ENCODE peak calls at places on chromosomes 1 and 21, in six cellular contexts. P is GM12891, F is esophagus squamous epithelium, A is spleen, H is Peyer's patch, V is tibial nerve. N is an unnamed sample.

GRCh38 chr1:183543619-183544204 is 46.5 kb downstream of the NCF2 start:
- DNase-seq in P (no peak), F (no peak), A (no peak), H (peak; percentile 50), V (no peak), N (no peak)

GRCh38 chr21:14482165-14482564 is 64.0 kb downstream of the SAMSN1 start:
- DNase-seq in P (no peak), F (no peak), A (no peak), H (peak; percentile 55), V (no peak), N (no peak)

GRCh38 chr21:25036775-25037174 is 570.5 kb downstream of the MRPL39 start:
- DNase-seq in P (no peak), F (no peak), A (no peak), H (no peak), V (no peak), N (no peak)

GRCh38 chr1:160284220-160284781 is 632 bp downstream of the PEX19 start:
- DNase-seq in P (peak; percentile 23), F (no peak), A (no peak), H (peak; percentile 56), V (no peak), N (no peak)

GRCh38 chr1:35852241-35852640 is 30.8 kb upstream of the AGO1 start:
- DNase-seq in P (no peak), F (no peak), A (no peak), H (no peak), V (no peak), N (no peak)

GRCh38 chr1:118008011-118008410 is 78.5 kb downstream of the WDR3 start:
- DNase-seq in P (no peak), F (no peak), A (no peak), H (no peak), V (no peak), N (no peak)

GRCh38 chr1:217311766-217312165 is 319.1 kb downstream of the GPATCH2 start:
- DNase-seq in P (no peak), F (no peak), A (no peak), H (no peak), V (no peak), N (no peak)

GRCh38 chr1:4127595-4128140 is 227.6 kb upstream of the C1orf174 start:
- DNase-seq in P (no peak), F (no peak), A (peak; percentile 30), H (no peak), V (no peak), N (no peak)

GRCh38 chr1:191693797-191694196 is 464.5 kb upstream of the RGS18 start:
- DNase-seq in P (no peak), F (no peak), A (no peak), H (no peak), V (no peak), N (no peak)

GRCh38 chr1:93056214-93056613 is 22.9 kb upstream of the MTF2 start:
- DNase-seq in P (no peak), F (no peak), A (no peak), H (no peak), V (no peak), N (no peak)

GRCh38 chr1:215076312-215076711 is 6.2 kb upstream of the KCNK2 start:
- DNase-seq in P (no peak), F (no peak), A (no peak), H (no peak), V (no peak), N (no peak)

GRCh38 chr1:181174860-181175259 is 86.4 kb downstream of the IER5 start:
- DNase-seq in P (no peak), F (no peak), A (no peak), H (peak; percentile 66), V (no peak), N (no peak)

GRCh38 chr1:85689788-85690404 is 18.3 kb downstream of the ZNHIT6 start:
- DNase-seq in P (no peak), F (no peak), A (no peak), H (no peak), V (no peak), N (no peak)

GRCh38 chr1:56527548-56528302 is 51.6 kb downstream of the PLPP3 start:
- DNase-seq in P (no peak), F (no peak), A (no peak), H (no peak), V (no peak), N (no peak)

GRCh38 chr1:116224111-116224510 is 112.9 kb downstream of the MAB21L3 start:
- DNase-seq in P (no peak), F (no peak), A (no peak), H (no peak), V (no peak), N (no peak)

GRCh38 chr1:51973587-51974474 is 16.7 kb downstream of the RAB3B start:
- DNase-seq in P (no peak), F (no peak), A (no peak), H (no peak), V (no peak), N (no peak)

GRCh38 chr1:151968058-151968457 is 25.6 kb downstream of the S100A10 start:
- DNase-seq in P (no peak), F (no peak), A (no peak), H (peak; percentile 76), V (no peak), N (no peak)

GRCh38 chr1:1206376-1207253 is at the start of gene TNFRSF18:
- DNase-seq in P (no peak), F (no peak), A (peak; percentile 81), H (peak; percentile 70), V (no peak), N (no peak)

GRCh38 chr1:226712779-226713420 is 26.2 kb downstream of the ITPKB start:
- DNase-seq in P (no peak), F (no peak), A (no peak), H (no peak), V (no peak), N (no peak)

GRCh38 chr1:213326666-213327317 is 275.8 kb downstream of the RPS6KC1 start:
- DNase-seq in P (no peak), F (no peak), A (no peak), H (no peak), V (peak; percentile 21), N (no peak)

GRCh38 chr1:80249699-80250098 is 1243.2 kb upstream of the ADGRL4 start:
- DNase-seq in P (no peak), F (no peak), A (no peak), H (no peak), V (no peak), N (no peak)

GRCh38 chr1:243799908-243800307 is 50.1 kb downstream of the AKT3 start:
- DNase-seq in P (no peak), F (no peak), A (no peak), H (no peak), V (no peak), N (no peak)

GRCh38 chr1:170145691-170146676 is at the start of gene NTMT2:
- DNase-seq in P (no peak), F (no peak), A (no peak), H (no peak), V (no peak), N (no peak)

GRCh38 chr21:45018131-45019075 is 56.0 kb upstream of the ADARB1 start:
- DNase-seq in P (no peak), F (no peak), A (peak; percentile 68), H (no peak), V (no peak), N (no peak)

GRCh38 chr1:7899741-7900140 is 40.9 kb downstream of the TNFRSF9 start:
- DNase-seq in P (no peak), F (no peak), A (no peak), H (no peak), V (no peak), N (no peak)

GRCh38 chr1:218823291-218823900 is 350.3 kb upstream of the LYPLAL1 start:
- DNase-seq in P (no peak), F (no peak), A (no peak), H (no peak), V (no peak), N (no peak)

GRCh38 chr1:228337031-228337564 is 69.5 kb downstream of the TRIM11 start:
- DNase-seq in P (no peak), F (no peak), A (peak; percentile 63), H (peak; percentile 34), V (no peak), N (no peak)

GRCh38 chr1:66336641-66336991 is 197.3 kb upstream of the SGIP1 start:
- DNase-seq in P (no peak), F (no peak), A (no peak), H (no peak), V (no peak), N (no peak)

GRCh38 chr1:156624814-156625435 is 5.7 kb downstream of the HAPLN2 start:
- DNase-seq in P (no peak), F (no peak), A (no peak), H (no peak), V (no peak), N (no peak)

GRCh38 chr1:12595839-12596821 is 21.9 kb downstream of the DHRS3 start:
- DNase-seq in P (no peak), F (no peak), A (peak; percentile 90), H (peak; percentile 92), V (peak; percentile 78), N (peak; percentile 97)
- TF ChIP-seq POLR2A in P (no peak), F (peak; percentile 15), A (no peak), H (no peak), V (no peak), N (peak; percentile 7)

DNA sequence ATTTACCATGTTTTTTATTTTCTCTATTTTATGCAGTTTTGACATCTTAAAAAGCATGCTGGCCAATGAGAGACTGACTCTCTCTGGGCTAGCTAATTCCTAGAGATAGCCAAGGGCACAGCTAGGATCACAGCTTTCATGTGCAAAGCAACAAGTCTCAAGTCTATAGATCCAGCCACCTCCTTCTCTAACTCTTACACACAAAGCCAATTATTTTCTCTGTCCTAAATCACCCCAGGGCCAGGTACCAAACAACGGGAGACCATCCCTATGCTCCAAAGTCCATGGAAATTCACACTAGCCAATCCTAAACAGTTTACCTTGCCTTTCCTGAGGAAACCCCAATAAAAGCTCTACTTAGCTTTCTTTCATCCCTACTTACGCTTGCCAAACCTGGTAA is 38.0 kb downstream of the ARHGAP29 start:
- DNase-seq in P (no peak), F (no peak), A (no peak), H (no peak), V (no peak), N (no peak)
- TF ChIP-seq POLR2A in P (no peak), F (no peak), A (no peak), H (no peak), V (no peak), N (no peak)

GRCh38 chr1:173208146-173208545 is 1.0 kb upstream of the TNFSF4 start:
- DNase-seq in P (no peak), F (no peak), A (no peak), H (no peak), V (no peak), N (no peak)

GRCh38 chr1:173204693-173205092 is 2.4 kb downstream of the TNFSF4 start:
- DNase-seq in P (no peak), F (no peak), A (no peak), H (no peak), V (no peak), N (no peak)

GRCh38 chr1:173205146-173206051 is 1.7 kb downstream of the TNFSF4 start:
- DNase-seq in P (no peak), F (no peak), A (no peak), H (peak; percentile 53), V (no peak), N (no peak)

GRCh38 chr1:173208868-173209267 is 1.7 kb upstream of the TNFSF4 start:
- DNase-seq in P (no peak), F (no peak), A (no peak), H (no peak), V (no peak), N (no peak)

GRCh38 chr1:173206816-173207595 is at the start of gene TNFSF4:
- DNase-seq in P (no peak), F (no peak), A (peak; percentile 74), H (peak; percentile 46), V (no peak), N (no peak)
- TF ChIP-seq POLR2A in P (no peak), F (no peak), A (no peak), H (no peak), V (no peak), N (no peak)

GRCh38 chr21:41453198-41453597 is 27.2 kb downstream of the MX1 start:
- DNase-seq in P (no peak), F (no peak), A (peak; percentile 2), H (no peak), V (no peak), N (no peak)
- TF ChIP-seq POLR2A in P (peak; percentile 56), F (no peak), A (no peak), H (no peak), V (no peak), N (no peak)